ENCODE peak calls at places on chromosomes 4 and X, in four cellular contexts. Q is T-cell; G is stimulated activated CD4-positive, alpha-beta T cell treated with anti-CD3 and anti-CD28 coated beads, Interleukin-2, amount 100 ng/mL, for 48 hours; U is activated CD4-positive, alpha-beta T cell treated with anti-CD3 and anti-CD28 coated beads, Interleukin-2, amount 50 U/mL, for 1 hour. F is an unnamed sample.

GRCh38 chr4:163598028-163598427 is 103.5 kb downstream of the TMA16 start:
- DNase-seq in Q (no peak), G (no peak), U (no peak), F (no peak)

GRCh38 chrX:11059923-11060322 is 51.2 kb upstream of the HCCS start:
- DNase-seq in Q (no peak), G (no peak), U (no peak), F (no peak)

GRCh38 chr4:130955520-130955919 is 1859.6 kb downstream of the C4orf33 start:
- DNase-seq in Q (no peak), G (no peak), U (no peak), F (no peak)

GRCh38 chrX:20857746-20858145 is 516.5 kb upstream of the CNKSR2 start:
- DNase-seq in Q (no peak), G (no peak), U (no peak), F (no peak)

GRCh38 chr4:26030260-26030667 is 116.2 kb downstream of the SMIM20 start:
- DNase-seq in Q (no peak), G (no peak), U (no peak), F (no peak)

GRCh38 chr4:98679738-98680137 is 21.3 kb upstream of the TSPAN5 start:
- DNase-seq in Q (no peak), G (no peak), U (no peak), F (no peak)

GRCh38 chr4:86961103-86961502 is 26.3 kb downstream of the AFF1 start:
- DNase-seq in Q (no peak), G (no peak), U (no peak), F (no peak)

GRCh38 chr4:61799794-61800193 is 599.7 kb downstream of the ADGRL3 start:
- DNase-seq in Q (no peak), G (no peak), U (no peak), F (no peak)

GRCh38 chrX:103883533-103883932 is 51.5 kb upstream of the RAB9B start:
- DNase-seq in Q (no peak), G (no peak), U (no peak), F (no peak)

GRCh38 chr4:105979506-105979905 is 84.2 kb downstream of the NPNT start:
- DNase-seq in Q (no peak), G (no peak), U (no peak), F (no peak)

GRCh38 chrX:63439580-63439979 is 88.4 kb upstream of the SPIN4 start:
- DNase-seq in Q (no peak), G (no peak), U (no peak), F (no peak)

GRCh38 chr4:36187723-36188333 is 56.5 kb downstream of the ARAP2 start:
- DNase-seq in Q (peak), G (no peak), U (no peak), F (no peak)

GRCh38 chrX:72436010-72436409 is 130.3 kb upstream of the CITED1 start:
- DNase-seq in Q (no peak), G (no peak), U (no peak), F (no peak)

GRCh38 chr4:16597829-16598228 is 300.6 kb downstream of the LDB2 start:
- DNase-seq in Q (no peak), G (no peak), U (no peak), F (no peak)

GRCh38 chr4:53477038-53477565 is 99.7 kb downstream of the FIP1L1 start:
- DNase-seq in Q (no peak), G (no peak), U (no peak), F (no peak)

GRCh38 chrX:21961142-21961541 is 20.6 kb downstream of the SMS start:
- DNase-seq in Q (no peak), G (no peak), U (no peak), F (no peak)

GRCh38 chrX:130110379-130111219 is at the start of gene ELF4:
- DNase-seq in Q (peak), G (no peak), U (peak), F (peak)

GRCh38 chr4:66564901-66565648 is 894.8 kb upstream of the EPHA5 start:
- DNase-seq in Q (no peak), G (no peak), U (no peak), F (no peak)

GRCh38 chr4:155999743-156000142 is 46.1 kb upstream of the CTSO start:
- DNase-seq in Q (no peak), G (no peak), U (no peak), F (no peak)

GRCh38 chr4:39134674-39135073 is 47.7 kb upstream of the WDR19 start:
- DNase-seq in Q (no peak), G (no peak), U (no peak), F (no peak)

GRCh38 chrX:46381630-46382029 is 163.6 kb downstream of the ZNF674 start:
- DNase-seq in Q (peak), G (no peak), U (peak), F (peak)

GRCh38 chrX:111035256-111035655 is 60.7 kb upstream of the PAK3 start:
- DNase-seq in Q (no peak), G (no peak), U (no peak), F (no peak)

F was measured in naive thymus-derived CD8-positive, alpha-beta T cell.